ENCODE peak calls at places on chromosomes 13 and 19, in seven cellular contexts. One of them, this sample, is unnamed.

GRCh38 chr13:101514695-101515275 is 62.3 kb downstream of the ITGBL1 start:
- DNase-seq in bronchial epithelial cell: peak
- DNase-seq in Panc1: no peak
- DNase-seq in MM.1S: peak
- DNase-seq in astrocyte of the spinal cord: peak
- DNase-seq in testis: peak
- DNase-seq in heart left ventricle: no peak
- DNase-seq in this sample: no peak

GRCh38 chr19:12952488-12953455 is 4.3 kb downstream of the GADD45GIP1 start:
- DNase-seq in bronchial epithelial cell: peak
- DNase-seq in Panc1: no peak
- DNase-seq in MM.1S: no peak
- DNase-seq in astrocyte of the spinal cord: peak
- DNase-seq in testis: no peak
- DNase-seq in heart left ventricle: peak
- DNase-seq in this sample: no peak

GRCh38 chr19:56823417-56823816 is 17.1 kb downstream of the PEG3 start:
- DNase-seq in bronchial epithelial cell: no peak
- DNase-seq in Panc1: no peak
- DNase-seq in MM.1S: no peak
- DNase-seq in astrocyte of the spinal cord: no peak
- DNase-seq in testis: no peak
- DNase-seq in heart left ventricle: no peak
- DNase-seq in this sample: no peak

GRCh38 chr13:47499358-47500150 is 501.5 kb downstream of the SUCLA2 start:
- DNase-seq in bronchial epithelial cell: peak
- DNase-seq in Panc1: peak
- DNase-seq in MM.1S: no peak
- DNase-seq in astrocyte of the spinal cord: peak
- DNase-seq in testis: no peak
- DNase-seq in heart left ventricle: no peak
- DNase-seq in this sample: no peak

GRCh38 chr13:89925107-89925506 is 1422.4 kb upstream of the MIR17HG start:
- DNase-seq in bronchial epithelial cell: peak
- DNase-seq in Panc1: peak
- DNase-seq in MM.1S: no peak
- DNase-seq in astrocyte of the spinal cord: peak
- DNase-seq in testis: no peak
- DNase-seq in heart left ventricle: no peak
- DNase-seq in this sample: no peak

GRCh38 chr13:70856706-70857105 is 748.5 kb upstream of the KLHL1 start:
- DNase-seq in bronchial epithelial cell: peak
- DNase-seq in Panc1: no peak
- DNase-seq in MM.1S: no peak
- DNase-seq in astrocyte of the spinal cord: no peak
- DNase-seq in testis: no peak
- DNase-seq in heart left ventricle: no peak
- DNase-seq in this sample: no peak

GRCh38 chr13:107324416-107325204 is 756.7 kb upstream of the ARGLU1 start:
- DNase-seq in bronchial epithelial cell: no peak
- DNase-seq in Panc1: no peak
- DNase-seq in MM.1S: no peak
- DNase-seq in astrocyte of the spinal cord: no peak
- DNase-seq in testis: no peak
- DNase-seq in heart left ventricle: no peak
- DNase-seq in this sample: no peak

GRCh38 chr13:19618925-19619324 is 14.5 kb upstream of the MPHOSPH8 start:
- DNase-seq in bronchial epithelial cell: peak
- DNase-seq in Panc1: no peak
- DNase-seq in MM.1S: peak
- DNase-seq in astrocyte of the spinal cord: peak
- DNase-seq in testis: no peak
- DNase-seq in heart left ventricle: no peak
- DNase-seq in this sample: no peak

GRCh38 chr19:32339988-32340874 is 5.2 kb upstream of the ZNF507 start:
- DNase-seq in bronchial epithelial cell: peak
- DNase-seq in Panc1: peak
- DNase-seq in MM.1S: peak
- DNase-seq in astrocyte of the spinal cord: peak
- DNase-seq in testis: peak
- DNase-seq in heart left ventricle: peak
- DNase-seq in this sample: no peak

GRCh38 chr13:26476111-26476743 is 81.3 kb upstream of the WASF3 start:
- DNase-seq in bronchial epithelial cell: no peak
- DNase-seq in Panc1: no peak
- DNase-seq in MM.1S: no peak
- DNase-seq in astrocyte of the spinal cord: peak
- DNase-seq in testis: peak
- DNase-seq in heart left ventricle: no peak
- DNase-seq in this sample: no peak

GRCh38 chr13:77300176-77301141 is 26.4 kb downstream of the MYCBP2 start:
- DNase-seq in bronchial epithelial cell: peak
- DNase-seq in Panc1: no peak
- DNase-seq in MM.1S: no peak
- DNase-seq in astrocyte of the spinal cord: peak
- DNase-seq in testis: no peak
- DNase-seq in heart left ventricle: no peak
- DNase-seq in this sample: no peak

GRCh38 chr19:52188822-52189744 is 769 bp upstream of the PPP2R1A start:
- DNase-seq in bronchial epithelial cell: peak
- DNase-seq in Panc1: no peak
- DNase-seq in MM.1S: no peak
- DNase-seq in astrocyte of the spinal cord: no peak
- DNase-seq in testis: no peak
- DNase-seq in heart left ventricle: peak
- DNase-seq in this sample: peak

GRCh38 chr19:46404039-46404883 is 9.1 kb downstream of the CCDC8 start:
- DNase-seq in bronchial epithelial cell: no peak
- DNase-seq in Panc1: no peak
- DNase-seq in MM.1S: no peak
- DNase-seq in astrocyte of the spinal cord: peak
- DNase-seq in testis: peak
- DNase-seq in heart left ventricle: peak
- DNase-seq in this sample: no peak

GRCh38 chr19:57675881-57676280 is 5.9 kb upstream of the ZNF551 start:
- DNase-seq in bronchial epithelial cell: peak
- DNase-seq in Panc1: no peak
- DNase-seq in MM.1S: no peak
- DNase-seq in astrocyte of the spinal cord: no peak
- DNase-seq in testis: no peak
- DNase-seq in heart left ventricle: no peak
- DNase-seq in this sample: no peak

GRCh38 chr13:43304945-43305344 is 281.6 kb downstream of the DNAJC15 start:
- DNase-seq in bronchial epithelial cell: no peak
- DNase-seq in Panc1: no peak
- DNase-seq in MM.1S: no peak
- DNase-seq in astrocyte of the spinal cord: no peak
- DNase-seq in testis: no peak
- DNase-seq in heart left ventricle: no peak
- DNase-seq in this sample: no peak
- TF ChIP-seq CTCF in bronchial epithelial cell: peak
- TF ChIP-seq CTCF in Panc1: peak
- TF ChIP-seq CTCF in MM.1S: no peak
- TF ChIP-seq CTCF in astrocyte of the spinal cord: no peak
- TF ChIP-seq CTCF in testis: peak
- TF ChIP-seq CTCF in heart left ventricle: no peak
- TF ChIP-seq CTCF in this sample: no peak

GRCh38 chr13:80278706-80279105 is 62.2 kb downstream of the SPRY2 start:
- DNase-seq in bronchial epithelial cell: no peak
- DNase-seq in Panc1: no peak
- DNase-seq in MM.1S: no peak
- DNase-seq in astrocyte of the spinal cord: no peak
- DNase-seq in testis: no peak
- DNase-seq in heart left ventricle: no peak
- DNase-seq in this sample: no peak

GRCh38 chr13:80273717-80274116 is 67.2 kb downstream of the SPRY2 start:
- DNase-seq in bronchial epithelial cell: no peak
- DNase-seq in Panc1: no peak
- DNase-seq in MM.1S: no peak
- DNase-seq in astrocyte of the spinal cord: no peak
- DNase-seq in testis: no peak
- DNase-seq in heart left ventricle: no peak
- DNase-seq in this sample: no peak

GRCh38 chr13:80274643-80275042 is 66.3 kb downstream of the SPRY2 start:
- DNase-seq in bronchial epithelial cell: peak
- DNase-seq in Panc1: no peak
- DNase-seq in MM.1S: no peak
- DNase-seq in astrocyte of the spinal cord: no peak
- DNase-seq in testis: no peak
- DNase-seq in heart left ventricle: no peak
- DNase-seq in this sample: no peak

DNA sequence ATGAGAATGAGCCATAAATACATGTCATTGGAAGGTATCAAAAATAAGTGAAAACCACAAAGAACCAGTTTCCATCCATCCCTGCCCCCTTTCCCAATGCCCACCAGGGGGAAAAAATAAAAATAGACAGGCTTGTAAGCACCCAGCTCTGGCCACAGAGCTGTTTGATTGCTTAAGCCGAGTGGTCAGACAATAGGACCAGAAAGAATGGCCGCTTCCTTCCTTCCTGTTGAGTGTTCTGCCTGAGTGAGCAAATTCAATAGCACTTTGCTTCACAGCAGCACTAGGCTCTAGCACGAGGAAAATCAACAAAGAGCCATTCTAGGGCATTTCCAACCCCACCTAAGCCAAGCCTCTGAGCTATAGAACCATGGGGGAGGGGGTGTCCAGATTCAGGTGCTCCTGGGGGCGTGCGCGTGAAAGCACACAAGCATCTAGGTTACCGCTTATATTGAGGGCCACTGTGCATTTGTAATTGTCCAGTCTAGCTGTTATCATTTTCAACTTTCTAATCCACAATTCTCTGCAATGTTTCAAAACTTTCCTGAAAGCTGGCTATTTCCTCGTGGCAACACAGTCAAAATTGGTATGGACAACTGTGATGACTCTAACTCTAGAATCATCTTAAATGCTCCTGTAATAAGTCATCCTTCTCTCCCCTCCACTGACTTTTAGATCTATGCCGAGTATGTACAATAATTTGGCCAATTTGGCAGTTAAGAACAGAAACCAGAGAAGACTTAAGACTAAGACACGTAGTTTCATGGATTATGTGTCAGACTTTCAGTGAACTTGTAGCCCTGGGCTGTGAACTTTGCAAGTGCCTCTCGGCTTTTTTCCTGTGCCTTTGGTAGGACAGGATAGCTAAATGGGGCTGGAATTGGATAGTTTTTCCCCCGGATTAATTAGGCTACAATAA is 64.3 kb downstream of the SPRY2 start:
- DNase-seq in bronchial epithelial cell: peak
- DNase-seq in Panc1: no peak
- DNase-seq in MM.1S: no peak
- DNase-seq in astrocyte of the spinal cord: peak
- DNase-seq in testis: no peak
- DNase-seq in heart left ventricle: no peak
- DNase-seq in this sample: no peak
- TF ChIP-seq CTCF in bronchial epithelial cell: no peak
- TF ChIP-seq CTCF in Panc1: no peak
- TF ChIP-seq CTCF in MM.1S: no peak
- TF ChIP-seq CTCF in astrocyte of the spinal cord: no peak
- TF ChIP-seq CTCF in testis: no peak
- TF ChIP-seq CTCF in heart left ventricle: no peak
- TF ChIP-seq CTCF in this sample: no peak

GRCh38 chr13:40770609-40770933 is 419 bp downstream of the MRPS31 start:
- DNase-seq in bronchial epithelial cell: no peak
- DNase-seq in Panc1: no peak
- DNase-seq in MM.1S: no peak
- DNase-seq in astrocyte of the spinal cord: no peak
- DNase-seq in testis: no peak
- DNase-seq in heart left ventricle: no peak
- DNase-seq in this sample: no peak
- TF ChIP-seq CTCF in bronchial epithelial cell: no peak
- TF ChIP-seq CTCF in Panc1: no peak
- TF ChIP-seq CTCF in MM.1S: no peak
- TF ChIP-seq CTCF in astrocyte of the spinal cord: no peak
- TF ChIP-seq CTCF in testis: no peak
- TF ChIP-seq CTCF in heart left ventricle: no peak
- TF ChIP-seq CTCF in this sample: no peak

DNA sequence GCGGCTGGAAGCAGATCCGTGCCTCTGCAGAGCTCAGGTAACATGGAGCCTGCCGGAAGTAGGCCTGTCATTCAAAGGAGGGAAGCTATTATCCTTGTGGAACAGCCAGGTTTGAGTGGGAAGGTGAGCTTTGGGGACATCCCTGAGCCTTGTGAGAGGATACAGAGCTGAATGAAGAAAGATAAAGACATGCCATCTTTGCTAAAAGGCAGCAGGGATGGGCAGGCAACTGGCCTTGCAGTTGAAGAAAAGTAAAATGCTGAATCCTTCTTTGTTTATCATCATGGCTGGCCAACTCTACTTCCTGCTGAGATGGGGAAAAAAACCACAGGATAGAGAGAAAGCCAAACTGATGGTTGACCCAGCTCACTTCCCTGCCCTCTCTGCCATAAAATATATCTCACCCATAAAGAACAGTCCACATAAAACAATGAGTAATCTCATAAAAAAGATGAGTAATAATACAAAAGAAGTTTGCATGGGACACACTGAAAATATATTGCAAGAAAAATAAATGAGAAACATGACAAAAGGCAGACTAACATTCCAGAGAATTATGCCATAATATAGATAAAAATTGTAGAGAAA is 226.3 kb downstream of the DLEU7 start:
- DNase-seq in bronchial epithelial cell: peak
- DNase-seq in Panc1: peak
- DNase-seq in MM.1S: no peak
- DNase-seq in astrocyte of the spinal cord: peak
- DNase-seq in testis: no peak
- DNase-seq in heart left ventricle: no peak
- DNase-seq in this sample: no peak
- TF ChIP-seq CTCF in bronchial epithelial cell: no peak
- TF ChIP-seq CTCF in Panc1: no peak
- TF ChIP-seq CTCF in MM.1S: no peak
- TF ChIP-seq CTCF in astrocyte of the spinal cord: no peak
- TF ChIP-seq CTCF in testis: no peak
- TF ChIP-seq CTCF in heart left ventricle: no peak
- TF ChIP-seq CTCF in this sample: no peak